ENCODE peak calls at places on chromosomes 6 and 20, in ten cellular contexts. Z is GM23338, A is upper lobe of left lung, J is suprapubic skin, M is HepG2, H is sigmoid colon, E is Panc1, W is endothelial cell of umbilical vein, R is HL-60, Q is prostate gland. P is an unnamed sample.

GRCh38 chr6:16338577-16339262 is 100.3 kb downstream of the GMPR start:
- DNase-seq in E (peak; percentile 72), M (no peak), H (peak; percentile 93), W (peak; percentile 98), Z (peak; percentile 59), R (no peak), J (peak; percentile 91), Q (peak; percentile 31), A (no peak), P (peak; percentile 62)

GRCh38 chr6:5676701-5677100 is 330.0 kb downstream of the NRN1 start:
- DNase-seq in R (no peak), W (no peak), Q (no peak), H (no peak), E (no peak), A (no peak), J (no peak), Z (no peak), M (no peak), P (no peak)

GRCh38 chr20:44465001-44465560 is 10.6 kb upstream of the TTPAL start:
- DNase-seq in A (no peak), E (no peak), R (no peak), W (no peak), J (no peak), M (no peak), Z (no peak), Q (no peak), H (no peak), P (peak; percentile 63)

GRCh38 chr20:19460386-19460785 is 247.9 kb downstream of the SLC24A3 start:
- DNase-seq in H (peak; percentile 17), R (no peak), J (no peak), E (no peak), A (no peak), M (no peak), W (no peak), Q (no peak), Z (no peak), P (no peak)

GRCh38 chr6:76495909-76496308 is 423.4 kb upstream of the IMPG1 start:
- DNase-seq in W (no peak), A (no peak), Q (no peak), J (no peak), R (no peak), E (no peak), H (no peak), Z (peak; percentile 42), M (no peak), P (no peak)

GRCh38 chr6:138001750-138002349 is 105.4 kb downstream of the PERP start:
- DNase-seq in Q (peak; percentile 65), Z (peak; percentile 73), E (peak; percentile 69), W (peak; percentile 62), J (no peak), R (no peak), A (no peak), M (peak; percentile 44), H (peak; percentile 76), P (peak; percentile 74)

GRCh38 chr6:43743682-43744381 is 26.2 kb upstream of the VEGFA start:
- DNase-seq in E (no peak), W (no peak), J (peak; percentile 13), Q (no peak), R (no peak), M (peak; percentile 47), H (peak; percentile 56), A (no peak), Z (no peak), P (no peak)

GRCh38 chr6:137818440-137818839 is 48.6 kb upstream of the TNFAIP3 start:
- DNase-seq in H (no peak), R (no peak), Q (no peak), A (no peak), E (no peak), J (no peak), W (no peak), Z (no peak), M (no peak), P (no peak)

GRCh38 chr6:44933113-44933512 is 395.0 kb upstream of the RUNX2 start:
- DNase-seq in M (no peak), R (no peak), A (no peak), Z (no peak), W (no peak), J (no peak), E (no peak), Q (no peak), H (no peak), P (no peak)
- H3K4me3 ChIP-seq in M (no peak overlapping the region), R (no peak overlapping the region), A (no peak overlapping the region), Z (no peak overlapping the region), W (no peak overlapping the region), J (no peak overlapping the region), E (peak overlapping the region; percentile 2), Q (no peak overlapping the region), H (no peak overlapping the region), P (no peak overlapping the region)

GRCh38 chr6:163413345-163414116 is 987 bp upstream of the QKI start:
- DNase-seq in J (peak; percentile 91), W (peak; percentile 93), Z (peak; percentile 70), A (peak; percentile 98), R (peak; percentile 68), H (peak; percentile 94), Q (peak; percentile 84), M (peak; percentile 88), E (no peak), P (peak; percentile 83)
- TF ChIP-seq POLR2AphosphoS5 in J (no peak), W (peak; percentile 77), Z (peak; percentile 55), A (peak; percentile 90), R (peak; percentile 71), H (peak; percentile 90), Q (peak; percentile 61), M (peak; percentile 77), E (peak; percentile 59), P (peak; percentile 75)

DNA sequence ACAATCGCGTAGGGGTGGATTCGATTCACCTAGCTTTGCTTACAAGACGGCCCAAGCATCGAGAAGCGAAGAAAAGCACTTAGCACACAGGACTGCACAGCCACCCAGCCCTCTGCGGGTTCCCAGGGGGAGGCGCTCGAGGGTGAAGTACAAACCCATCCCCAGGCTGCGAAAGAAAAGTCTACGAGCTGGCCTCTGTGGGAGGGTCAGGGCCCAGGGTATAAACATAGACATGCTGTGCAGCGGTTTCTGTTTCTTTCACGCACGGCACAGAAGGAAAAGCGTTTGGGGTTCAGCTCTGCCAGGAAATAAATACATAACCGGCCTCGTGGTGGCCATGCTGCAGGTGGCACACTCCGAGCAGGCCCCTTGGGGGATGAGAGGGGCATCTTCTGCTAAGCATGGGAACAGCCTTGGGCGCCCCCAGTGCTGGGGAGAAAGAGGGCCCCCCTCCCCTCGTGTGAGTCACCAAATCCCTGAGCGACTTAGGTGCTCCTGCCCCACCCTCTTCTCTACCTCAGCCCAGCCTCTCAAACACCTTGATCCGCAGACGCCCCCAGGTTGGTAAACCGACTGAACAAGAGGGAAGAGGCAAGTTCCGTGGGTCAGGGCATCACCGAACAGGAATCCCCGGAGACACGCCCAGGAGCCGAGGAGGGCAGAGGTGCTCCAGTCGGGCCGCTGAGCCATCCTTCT is 91.6 kb upstream of the RIPOR2 start:
- DNase-seq in E (peak; percentile 2), R (no peak), J (no peak), H (no peak), W (no peak), Q (no peak), M (no peak), Z (peak; percentile 69), A (peak; percentile 52), P (peak; percentile 70)
- TF ChIP-seq CTCF in E (no peak), R (no peak), J (no peak), H (no peak), W (no peak), Q (no peak), M (peak; percentile 9), Z (peak; percentile 49), A (no peak), P (no peak)

GRCh38 chr6:33320315-33321181 is 3.0 kb upstream of the ZBTB22 start:
- DNase-seq in E (no peak), M (no peak), W (peak; percentile 66), J (peak; percentile 76), Q (no peak), Z (peak; percentile 41), R (no peak), H (peak; percentile 82), A (no peak), P (peak; percentile 33)
- H3K4me3 ChIP-seq in E (peak overlapping the region; percentile 65), M (no peak overlapping the region), W (no peak overlapping the region), J (no peak overlapping the region), Q (no peak overlapping the region), Z (peak overlapping the region; percentile 30), R (no peak overlapping the region), H (no peak overlapping the region), A (no peak overlapping the region), P (no peak overlapping the region)

DNA sequence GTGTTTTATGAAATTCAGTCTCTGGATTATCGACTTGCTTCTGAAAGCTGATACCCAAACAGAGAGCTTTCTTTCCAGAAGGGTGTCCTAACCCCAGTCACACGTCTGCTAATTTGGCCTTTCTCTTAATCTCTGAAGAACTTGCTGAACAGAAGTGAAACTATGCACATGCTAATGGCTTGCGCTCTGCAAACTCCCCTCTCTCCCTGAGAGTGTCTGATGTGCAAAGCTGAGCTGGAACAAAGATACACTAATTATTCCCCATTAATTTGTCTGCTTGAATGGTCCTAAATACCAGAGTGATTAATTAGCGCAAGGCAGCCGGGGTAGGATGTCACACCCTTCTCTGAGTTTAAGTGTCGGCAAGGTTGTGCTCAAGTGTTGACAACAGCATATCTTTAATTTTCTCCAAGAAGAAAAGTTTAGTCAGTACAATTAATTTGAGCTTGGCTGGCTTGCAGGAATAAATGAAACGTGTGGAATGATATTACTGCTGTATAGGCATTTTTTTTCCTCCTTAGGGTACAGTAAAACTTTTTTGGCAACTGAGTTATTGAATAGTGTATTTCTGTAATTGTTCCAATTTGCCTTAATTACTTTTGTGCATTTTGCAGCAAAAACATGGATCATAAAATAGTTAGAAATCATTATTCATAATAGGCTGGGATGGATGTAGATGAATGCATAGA is 715.9 kb upstream of the POU3F2 start:
- DNase-seq in W (no peak), J (no peak), Q (no peak), R (no peak), E (no peak), M (no peak), A (no peak), H (no peak), Z (peak; percentile 31), P (no peak)
- TF ChIP-seq POLR2AphosphoS5 in W (no peak), J (no peak), Q (no peak), R (no peak), E (no peak), M (no peak), A (no peak), H (no peak), Z (no peak), P (no peak)